ENCODE peak calls at places on chromosomes 6 and 20, in six cellular contexts. X is choroid plexus epithelial cell, Q is Right ventricle myocardium inferior, P is NCI-H226, T is A172, H is GOT3. N is an unnamed sample.

GRCh38 chr20:24504331-24505285 is 35.2 kb downstream of the SYNDIG1 start:
- DNase-seq in P (no peak), Q (no peak), H (no peak), X (no peak), T (no peak), N (no peak)

GRCh38 chr20:16397053-16397452 is 176.2 kb downstream of the KIF16B start:
- DNase-seq in T (no peak), P (no peak), H (no peak), Q (no peak), X (no peak), N (peak; percentile 23)

GRCh38 chr6:359261-360035 is 32.1 kb upstream of the IRF4 start:
- DNase-seq in X (no peak), P (no peak), Q (peak; percentile 70), H (no peak), T (no peak), N (no peak)

GRCh38 chr6:158431036-158431435 is 118.8 kb downstream of the TULP4 start:
- DNase-seq in X (no peak), H (no peak), P (no peak), Q (no peak), T (no peak), N (no peak)

GRCh38 chr6:133730881-133731280 is 158.0 kb upstream of the TCF21 start:
- DNase-seq in X (peak; percentile 26), Q (no peak), T (peak; percentile 1), H (no peak), P (no peak), N (peak; percentile 24)

GRCh38 chr6:160379464-160379863 is 31.3 kb downstream of the SLC22A3 start:
- DNase-seq in H (no peak), T (no peak), P (peak; percentile 26), Q (no peak), X (peak; percentile 54), N (peak; percentile 82)

GRCh38 chr6:12419626-12420272 is 129.6 kb downstream of the EDN1 start:
- DNase-seq in P (no peak), X (no peak), T (no peak), Q (no peak), H (no peak), N (no peak)

GRCh38 chr6:28884423-28885148 is 39.2 kb downstream of the TRIM27 start:
- DNase-seq in H (no peak), Q (no peak), X (no peak), P (no peak), T (no peak), N (no peak)

GRCh38 chr6:73675466-73676098 is 20.4 kb upstream of the CD109 start:
- DNase-seq in T (peak; percentile 76), H (peak; percentile 15), Q (peak; percentile 74), X (peak; percentile 89), P (peak; percentile 57), N (peak; percentile 84)

GRCh38 chr6:117829594-117830319 is 77.3 kb upstream of the SLC35F1 start:
- DNase-seq in H (peak; percentile 24), X (peak; percentile 56), P (no peak), T (peak; percentile 53), Q (no peak), N (peak; percentile 38)

GRCh38 chr20:6395695-6396094 is 272.9 kb upstream of the FERMT1 start:
- DNase-seq in H (no peak), P (peak; percentile 38), Q (no peak), X (peak; percentile 90), T (no peak), N (no peak)

GRCh38 chr20:57707320-57707719 is 2.5 kb downstream of the PMEPA1 start:
- DNase-seq in P (no peak), Q (no peak), T (no peak), H (no peak), X (peak; percentile 7), N (no peak)

GRCh38 chr20:23995905-23996666 is 7.5 kb upstream of the GGTLC1 start:
- DNase-seq in H (no peak), X (peak; percentile 54), P (no peak), T (peak; percentile 51), Q (no peak), N (peak; percentile 34)